ENCODE peak calls at places on chromosomes 11 and 22, in four cellular contexts. One of them, this sample, is unnamed.

GRCh38 chr11:70871881-70872280 is 380.5 kb downstream of the SHANK2 start:
- DNase-seq in heart right ventricle: no peak
- DNase-seq in ELF-1: no peak
- DNase-seq in HAP-1: no peak
- DNase-seq in this sample: no peak

GRCh38 chr11:12827929-12828812 is 153.9 kb downstream of the TEAD1 start:
- DNase-seq in heart right ventricle: peak
- DNase-seq in ELF-1: peak
- DNase-seq in HAP-1: peak
- DNase-seq in this sample: peak

GRCh38 chr11:124863137-124863825 is 2.0 kb upstream of the ROBO3 start:
- DNase-seq in heart right ventricle: peak
- DNase-seq in ELF-1: no peak
- DNase-seq in HAP-1: no peak
- DNase-seq in this sample: peak

GRCh38 chr11:117423046-117423575 is 95.5 kb downstream of the CEP164 start:
- DNase-seq in heart right ventricle: no peak
- DNase-seq in ELF-1: no peak
- DNase-seq in HAP-1: no peak
- DNase-seq in this sample: no peak

GRCh38 chr22:39920134-39920743 is 19.4 kb downstream of the GRAP2 start:
- DNase-seq in heart right ventricle: no peak
- DNase-seq in ELF-1: no peak
- DNase-seq in HAP-1: no peak
- DNase-seq in this sample: no peak

GRCh38 chr11:44793350-44794090 is 66.8 kb downstream of the TSPAN18 start:
- DNase-seq in heart right ventricle: no peak
- DNase-seq in ELF-1: peak
- DNase-seq in HAP-1: no peak
- DNase-seq in this sample: no peak

GRCh38 chr11:34599406-34599901 is 21.4 kb upstream of the EHF start:
- DNase-seq in heart right ventricle: no peak
- DNase-seq in ELF-1: no peak
- DNase-seq in HAP-1: peak
- DNase-seq in this sample: no peak

GRCh38 chr11:94473177-94473799 is 20.4 kb downstream of the MRE11 start:
- DNase-seq in heart right ventricle: no peak
- DNase-seq in ELF-1: no peak
- DNase-seq in HAP-1: no peak
- DNase-seq in this sample: no peak

GRCh38 chr11:132054822-132055221 is 684.4 kb downstream of the NTM start:
- DNase-seq in heart right ventricle: no peak
- DNase-seq in ELF-1: no peak
- DNase-seq in HAP-1: no peak
- DNase-seq in this sample: no peak

GRCh38 chr11:3955299-3955665 is 99.8 kb downstream of the STIM1 start:
- DNase-seq in heart right ventricle: no peak
- DNase-seq in ELF-1: no peak
- DNase-seq in HAP-1: no peak
- DNase-seq in this sample: no peak

GRCh38 chr22:44093791-44094190 is 69.7 kb downstream of the PARVB start:
- DNase-seq in heart right ventricle: no peak
- DNase-seq in ELF-1: no peak
- DNase-seq in HAP-1: no peak
- DNase-seq in this sample: no peak

GRCh38 chr11:119717839-119718534 is 11.0 kb downstream of the NECTIN1 start:
- DNase-seq in heart right ventricle: no peak
- DNase-seq in ELF-1: peak
- DNase-seq in HAP-1: no peak
- DNase-seq in this sample: no peak

GRCh38 chr11:111387318-111387863 is 8.3 kb upstream of the POU2AF1 start:
- DNase-seq in heart right ventricle: no peak
- DNase-seq in ELF-1: no peak
- DNase-seq in HAP-1: no peak
- DNase-seq in this sample: no peak

GRCh38 chr22:29049655-29050263 is 11.9 kb downstream of the C22orf31 start:
- DNase-seq in heart right ventricle: no peak
- DNase-seq in ELF-1: no peak
- DNase-seq in HAP-1: no peak
- DNase-seq in this sample: no peak

GRCh38 chr22:30301995-30302809 is 12.9 kb upstream of the CASTOR1 start:
- DNase-seq in heart right ventricle: peak
- DNase-seq in ELF-1: peak
- DNase-seq in HAP-1: no peak
- DNase-seq in this sample: no peak

This sample was measured in H9.